ENCODE peak calls at places on chromosomes 7 and 10, in nine cellular contexts. Y, C, K, D, L, G, U, Z and W are unnamed samples.

GRCh38 chr10:58622286-58622685 is 109.6 kb downstream of the BICC1 start:
- DNase-seq in K (no peak), Z (no peak), U (no peak), Y (no peak), L (no peak), G (no peak), D (peak), C (peak), W (no peak)

GRCh38 chr10:83542774-83543291 is 596.5 kb upstream of the GHITM start:
- DNase-seq in U (no peak), G (no peak), Y (no peak), K (peak), D (peak), C (no peak), Z (no peak), L (no peak), W (no peak)

GRCh38 chr7:6614941-6615737 is at the start of gene ZNF853:
- DNase-seq in L (peak), G (no peak), K (no peak), Z (no peak), C (no peak), D (no peak), Y (no peak), U (peak), W (no peak)

GRCh38 chr7:143374556-143374955 is 6.6 kb upstream of the ZYX start:
- DNase-seq in Z (no peak), C (no peak), G (no peak), L (no peak), K (no peak), U (no peak), Y (no peak), D (no peak), W (no peak)

GRCh38 chr10:122078965-122079401 is 90.0 kb downstream of the TACC2 start:
- DNase-seq in U (no peak), Y (peak), C (no peak), G (no peak), D (peak), Z (no peak), L (no peak), K (no peak), W (no peak)

GRCh38 chr7:134693256-134693655 is 46.6 kb downstream of the BPGM start:
- DNase-seq in C (peak), U (no peak), Z (no peak), D (peak), L (peak), K (peak), Y (no peak), G (no peak), W (peak)

GRCh38 chr10:9069136-9069535 is 1014.6 kb downstream of the GATA3 start:
- DNase-seq in G (no peak), C (no peak), U (no peak), K (no peak), Y (no peak), L (no peak), Z (no peak), D (no peak), W (no peak)

GRCh38 chr10:2950546-2950945 is 116.8 kb upstream of the PFKP start:
- DNase-seq in G (no peak), L (no peak), K (no peak), U (no peak), D (no peak), C (no peak), Y (no peak), Z (no peak), W (no peak)

GRCh38 chr10:126504051-126504760 is 115.9 kb upstream of the ADAM12 start:
- DNase-seq in Y (peak), U (peak), D (peak), C (peak), G (no peak), L (no peak), Z (peak), K (peak), W (no peak)

GRCh38 chr10:133189726-133190125 is 29.7 kb downstream of the KNDC1 start:
- DNase-seq in K (no peak), C (no peak), U (no peak), D (no peak), L (no peak), Y (no peak), G (no peak), Z (no peak), W (no peak)

GRCh38 chr7:156772725-156773124 is 120.3 kb downstream of the LMBR1 start:
- DNase-seq in Y (no peak), Z (no peak), G (no peak), D (no peak), C (no peak), U (no peak), L (no peak), K (no peak), W (no peak)

GRCh38 chr10:88152720-88153119 is 289.3 kb downstream of the PTEN start:
- DNase-seq in K (peak), G (no peak), Y (no peak), L (peak), C (peak), Z (no peak), U (no peak), D (peak), W (peak)

GRCh38 chr7:128115326-128115820 is 84.1 kb upstream of the LRRC4 start:
- DNase-seq in K (no peak), U (no peak), Z (no peak), C (no peak), Y (no peak), G (no peak), L (no peak), D (peak), W (no peak)

GRCh38 chr10:32489935-32490334 is 44.0 kb downstream of the CCDC7 start:
- DNase-seq in Z (no peak), K (no peak), G (no peak), L (no peak), D (no peak), C (no peak), U (no peak), Y (no peak), W (no peak)

GRCh38 chr10:86654411-86655172 is at the start of gene OPN4:
- DNase-seq in G (no peak), U (no peak), C (no peak), K (no peak), L (peak), Z (no peak), D (peak), Y (no peak), W (no peak)

GRCh38 chr7:104973909-104974415 is 40.0 kb upstream of the KMT2E start:
- DNase-seq in Y (no peak), U (no peak), L (no peak), Z (no peak), C (peak), G (no peak), D (peak), K (peak), W (no peak)

GRCh38 chr7:30162133-30162532 is 27.3 kb downstream of the MTURN start:
- DNase-seq in L (no peak), U (no peak), K (no peak), Y (no peak), D (no peak), Z (no peak), C (no peak), G (no peak), W (no peak)

GRCh38 chr7:70738080-70738479 is 393.9 kb upstream of the GALNT17 start:
- DNase-seq in G (no peak), D (peak), Z (peak), L (no peak), U (no peak), C (no peak), Y (no peak), K (peak), W (no peak)

GRCh38 chr7:26449175-26450165 is 157.8 kb downstream of the SNX10 start:
- DNase-seq in G (no peak), Y (no peak), D (no peak), K (peak), L (no peak), U (no peak), C (peak), Z (no peak), W (no peak)

GRCh38 chr7:139804571-139804970 is 24.5 kb upstream of the TBXAS1 start:
- DNase-seq in Z (no peak), D (no peak), U (no peak), Y (no peak), C (no peak), K (no peak), L (no peak), G (no peak), W (no peak)

GRCh38 chr10:104334965-104335650 is 3.2 kb downstream of the ITPRIP start:
- DNase-seq in K (peak), Y (no peak), U (no peak), C (no peak), G (no peak), Z (no peak), D (no peak), L (no peak), W (no peak)

GRCh38 chr10:110901954-110902819 is 16.8 kb downstream of the BBIP1 start:
- DNase-seq in K (peak), C (no peak), U (no peak), D (peak), Z (no peak), Y (no peak), L (peak), G (peak), W (peak)

GRCh38 chr7:53602817-53603418 is 567.5 kb downstream of the POM121L12 start:
- DNase-seq in C (no peak), Z (no peak), L (no peak), U (no peak), Y (no peak), G (no peak), K (no peak), D (no peak), W (no peak)

GRCh38 chr7:136030867-136031318 is 53.7 kb upstream of the MTPN start:
- DNase-seq in L (peak), K (no peak), Y (no peak), U (no peak), G (no peak), C (no peak), Z (no peak), D (no peak), W (peak)

GRCh38 chr7:41900532-41900931 is 197.6 kb upstream of the INHBA start:
- DNase-seq in K (no peak), U (no peak), Z (no peak), D (no peak), Y (no peak), L (no peak), G (no peak), C (no peak), W (no peak)

GRCh38 chr10:29669149-29669548 is 34.4 kb upstream of the SVIL start:
- DNase-seq in U (no peak), L (no peak), C (no peak), G (no peak), K (peak), Y (peak), Z (peak), D (no peak), W (no peak)

GRCh38 chr7:42152353-42153205 is 84.4 kb downstream of the GLI3 start:
- DNase-seq in D (no peak), L (no peak), K (no peak), U (no peak), G (no peak), Z (no peak), Y (no peak), C (no peak), W (no peak)

GRCh38 chr10:76017026-76017732 is 585.8 kb downstream of the LRMDA start:
- DNase-seq in D (peak), L (no peak), K (no peak), Z (no peak), G (no peak), U (no peak), C (no peak), Y (no peak), W (no peak)

GRCh38 chr7:123966936-123967335 is 41.9 kb downstream of the SPAM1 start:
- DNase-seq in G (no peak), U (no peak), C (no peak), Y (no peak), K (peak), Z (no peak), L (no peak), D (no peak), W (no peak)

GRCh38 chr10:67487199-67487598 is 208.8 kb downstream of the CTNNA3 start:
- DNase-seq in Y (no peak), D (no peak), C (no peak), L (no peak), U (no peak), Z (no peak), G (no peak), K (no peak), W (peak)

GRCh38 chr7:5792792-5793191 is 11.3 kb upstream of the RNF216 start:
- DNase-seq in G (no peak), U (no peak), L (no peak), D (no peak), K (no peak), Z (no peak), C (no peak), Y (no peak), W (no peak)